ENCODE peak calls at places on chromosomes 7 and 10, in six cellular contexts. P is activated CD8-positive, alpha-beta memory T cell treated with anti-CD3 and anti-CD28 coated beads, Interleukin-2, amount 10 ng/mL, durations not matched to agents 7 days and 5 days; B is head of caudate nucleus; T is T-helper 1 cell; R is anterior cingulate cortex; A is glutamatergic neuron. H is an unnamed sample.

GRCh38 chr10:97798958-97799565 is 27.3 kb upstream of the SFRP5 start:
- DNase-seq in P (no peak), B (no peak), T (no peak), R (no peak), A (no peak), H (no peak)

GRCh38 chr7:117019287-117019686 is 66.0 kb downstream of the ST7 start:
- DNase-seq in P (no peak), B (no peak), T (no peak), R (no peak), A (no peak), H (no peak)

GRCh38 chr10:118820326-118821116 is 65.8 kb upstream of the CACUL1 start:
- DNase-seq in P (no peak), B (no peak), T (no peak), R (no peak), A (no peak), H (no peak)

GRCh38 chr7:6121141-6121540 is 90.0 kb downstream of the ANKRD61 start:
- DNase-seq in P (no peak), B (no peak), T (no peak), R (no peak), A (no peak), H (no peak)

GRCh38 chr10:123229927-123230630 is 75.9 kb downstream of the BUB3 start:
- DNase-seq in P (no peak), B (no peak), T (no peak), R (no peak), A (no peak), H (peak)

GRCh38 chr10:103551619-103552602 is 58.4 kb downstream of the NEURL1 start:
- DNase-seq in P (no peak), B (no peak), T (no peak), R (no peak), A (no peak), H (no peak)

GRCh38 chr10:86363184-86363832 is 3.3 kb downstream of the GRID1 start:
- DNase-seq in P (no peak), B (peak), T (no peak), R (no peak), A (peak), H (no peak)

GRCh38 chr7:1275685-1276424 is 43.2 kb downstream of the UNCX start:
- DNase-seq in P (no peak), B (no peak), T (no peak), R (no peak), A (no peak), H (no peak)

GRCh38 chr7:27185013-27185707 is at the start of gene HOXA11:
- DNase-seq in P (no peak), B (peak), T (no peak), R (no peak), A (peak), H (peak)

GRCh38 chr7:8185907-8186306 is 76.1 kb downstream of the ICA1 start:
- DNase-seq in P (no peak), B (no peak), T (no peak), R (no peak), A (no peak), H (no peak)

GRCh38 chr10:90856261-90856660 is 1.6 kb downstream of the HTR7 start:
- DNase-seq in P (no peak), B (no peak), T (no peak), R (no peak), A (peak), H (no peak)

GRCh38 chr7:131829911-131830310 is 273.5 kb upstream of the PODXL start:
- DNase-seq in P (no peak), B (no peak), T (no peak), R (no peak), A (peak), H (peak)

GRCh38 chr7:82841828-82842227 is 320.9 kb downstream of the PCLO start:
- DNase-seq in P (no peak), B (no peak), T (no peak), R (no peak), A (no peak), H (no peak)

GRCh38 chr7:116354171-116354545 is 143.8 kb downstream of the TES start:
- DNase-seq in P (no peak), B (no peak), T (no peak), R (no peak), A (no peak), H (no peak)

GRCh38 chr10:804191-804781 is 114.8 kb upstream of the DIP2C start:
- DNase-seq in P (no peak), B (no peak), T (no peak), R (no peak), A (no peak), H (no peak)

GRCh38 chr7:3439333-3440030 is 138.4 kb downstream of the SDK1 start:
- DNase-seq in P (no peak), B (no peak), T (no peak), R (no peak), A (no peak), H (no peak)

GRCh38 chr10:100970076-100970913 is 991 bp downstream of the SEMA4G start:
- DNase-seq in P (no peak), B (peak), T (peak), R (no peak), A (peak), H (no peak)

GRCh38 chr10:104351067-104351681 is 2.5 kb upstream of the CFAP58 start:
- DNase-seq in P (no peak), B (no peak), T (no peak), R (no peak), A (no peak), H (no peak)

GRCh38 chr7:117271566-117271965 is 51.3 kb downstream of the WNT2 start:
- DNase-seq in P (no peak), B (no peak), T (no peak), R (no peak), A (no peak), H (no peak)

GRCh38 chr10:42933454-42934340 is 143.2 kb upstream of the RET start:
- DNase-seq in P (peak), B (no peak), T (peak), R (no peak), A (no peak), H (peak)

GRCh38 chr10:123795196-123795780 is 96.3 kb downstream of the CPXM2 start:
- DNase-seq in P (no peak), B (no peak), T (no peak), R (no peak), A (no peak), H (no peak)

GRCh38 chr10:11699546-11700097 is 42.6 kb upstream of the ECHDC3 start:
- DNase-seq in P (no peak), B (no peak), T (no peak), R (no peak), A (no peak), H (no peak)

GRCh38 chr7:81725496-81726117 is 44.2 kb downstream of the HGF start:
- DNase-seq in P (no peak), B (no peak), T (no peak), R (no peak), A (no peak), H (no peak)

GRCh38 chr7:22726849-22727792 is at the start of gene IL6:
- DNase-seq in P (no peak), B (peak), T (peak), R (peak), A (peak), H (peak)

GRCh38 chr10:69994262-69994661 is 58.4 kb upstream of the MACROH2A2 start:
- DNase-seq in P (no peak), B (peak), T (no peak), R (no peak), A (no peak), H (peak)

GRCh38 chr7:139720705-139721231 is 57.0 kb downstream of the HIPK2 start:
- DNase-seq in P (no peak), B (no peak), T (no peak), R (no peak), A (no peak), H (peak)

GRCh38 chr10:28328346-28328745 is 25.5 kb upstream of the MPP7 start:
- DNase-seq in P (no peak), B (no peak), T (no peak), R (no peak), A (no peak), H (no peak)

GRCh38 chr7:44075296-44076075 is 6.8 kb downstream of the POLM start:
- DNase-seq in P (no peak), B (no peak), T (no peak), R (no peak), A (no peak), H (no peak)

GRCh38 chr10:99672884-99673283 is 13.6 kb downstream of the ENTPD7 start:
- DNase-seq in P (no peak), B (no peak), T (no peak), R (no peak), A (no peak), H (no peak)

H was measured in DMS153.